ENCODE peak calls at places on chromosome 18, in four cellular contexts. U is activated naive CD4-positive, alpha-beta T cell treated with Interleukin-2 at 50 U/mL for 16 hours; M is naive thymus-derived CD8-positive, alpha-beta T cell; H is astrocyte of the spinal cord. D is an unnamed sample.

GRCh38 chr18:23053756-23054457 is 81.4 kb upstream of the CABLES1 start:
- DNase-seq in U (no peak), M (no peak), H (peak; percentile 73), D (no peak)

GRCh38 chr18:28126768-28127167 is 50.2 kb downstream of the CDH2 start:
- DNase-seq in U (no peak), H (no peak), M (no peak), D (no peak)

GRCh38 chr18:46622999-46623398 is 34.0 kb downstream of the LOXHD1 start:
- DNase-seq in U (no peak), M (no peak), H (peak; percentile 5), D (no peak)

GRCh38 chr18:65852273-65852672 is 101.5 kb downstream of the CDH7 start:
- DNase-seq in U (no peak), H (no peak), M (no peak), D (no peak)

GRCh38 chr18:55337908-55338521 is 250.0 kb downstream of the TCF4 start:
- DNase-seq in U (no peak), H (no peak), M (no peak), D (no peak)

GRCh38 chr18:21897811-21898210 is 157.2 kb downstream of the MIB1 start:
- DNase-seq in M (no peak), H (peak; percentile 41), U (no peak), D (no peak)

GRCh38 chr18:23357992-23358594 is 95.0 kb upstream of the RIOK3 start:
- DNase-seq in U (no peak), H (peak; percentile 26), M (no peak), D (peak; percentile 46)

GRCh38 chr18:2223859-2224258 is 347.4 kb downstream of the METTL4 start:
- DNase-seq in M (no peak), U (no peak), H (peak; percentile 71), D (no peak)

GRCh38 chr18:57429607-57430165 is 5.5 kb upstream of the ONECUT2 start:
- DNase-seq in M (no peak), U (no peak), H (no peak), D (no peak)

GRCh38 chr18:79631761-79632446 is 47.7 kb upstream of the CTDP1 start:
- DNase-seq in M (peak; percentile 16), H (no peak), U (no peak), D (no peak)

GRCh38 chr18:9884090-9884489 is 1.7 kb upstream of the TXNDC2 start:
- DNase-seq in U (no peak), H (no peak), M (no peak), D (no peak)

GRCh38 chr18:8469793-8470192 is 139.4 kb upstream of the RAB12 start:
- DNase-seq in U (no peak), H (peak; percentile 59), M (no peak), D (no peak)

GRCh38 chr18:30613467-30613801 is 429.1 kb downstream of the DSC3 start:
- DNase-seq in M (no peak), U (no peak), H (no peak), D (no peak)

GRCh38 chr18:48100168-48100495 is 169.7 kb upstream of the SMAD2 start:
- DNase-seq in U (no peak), H (no peak), M (no peak), D (no peak)

GRCh38 chr18:48590678-48591077 is 51.8 kb downstream of the CTIF start:
- DNase-seq in H (peak; percentile 92), M (no peak), U (no peak), D (no peak)

GRCh38 chr18:10822457-10822856 is 296.6 kb downstream of the NAPG start:
- DNase-seq in M (no peak), H (no peak), U (no peak), D (no peak)

GRCh38 chr18:14925281-14925709 is 177.3 kb downstream of the ANKRD30B start:
- DNase-seq in H (peak; percentile 5), U (no peak), M (no peak), D (no peak)

GRCh38 chr18:73829146-73829545 is 318.5 kb downstream of the FBXO15 start:
- DNase-seq in U (no peak), H (no peak), M (no peak), D (no peak)

GRCh38 chr18:65091737-65092329 is 659.0 kb upstream of the CDH7 start:
- DNase-seq in H (peak; percentile 18), M (no peak), U (no peak), D (no peak)

GRCh38 chr18:61025596-61025995 is 307.6 kb upstream of the CDH20 start:
- DNase-seq in H (no peak), M (no peak), U (no peak), D (no peak)

GRCh38 chr18:31258789-31259188 is 59.2 kb upstream of the DSG1 start:
- DNase-seq in H (no peak), U (no peak), M (no peak), D (no peak)

GRCh38 chr18:2961828-2962227 is 51.1 kb downstream of the LPIN2 start:
- DNase-seq in H (peak; percentile 66), M (no peak), U (no peak), D (no peak)

GRCh38 chr18:21997207-21998143 is 171.9 kb upstream of the GATA6 start:
- DNase-seq in H (peak; percentile 49), U (no peak), M (no peak), D (no peak)

GRCh38 chr18:22169889-22170420 is 566 bp downstream of the GATA6 start:
- DNase-seq in M (no peak), H (no peak), U (no peak), D (no peak)

GRCh38 chr18:55838841-55839240 is 250.8 kb upstream of the TCF4 start:
- DNase-seq in H (peak; percentile 56), U (no peak), M (no peak), D (no peak)

GRCh38 chr18:45628979-45629958 is 14.0 kb downstream of the SLC14A2 start:
- DNase-seq in U (no peak), M (no peak), H (peak; percentile 67), D (no peak)

GRCh38 chr18:13403786-13404549 is 185.4 kb downstream of the LDLRAD4 start:
- DNase-seq in U (no peak), M (no peak), H (no peak), D (no peak)

GRCh38 chr18:50662177-50662576 is 102.3 kb downstream of the MAPK4 start:
- DNase-seq in M (no peak), U (no peak), H (no peak), D (no peak)

GRCh38 chr18:68454511-68455228 is 260.2 kb downstream of the TMX3 start:
- DNase-seq in H (peak; percentile 66), U (no peak), M (no peak), D (no peak)

GRCh38 chr18:11114653-11115052 is 34.7 kb downstream of the PIEZO2 start:
- DNase-seq in U (no peak), M (no peak), H (no peak), D (no peak)

GRCh38 chr18:45565280-45565970 is 49.9 kb upstream of the SLC14A2 start:
- DNase-seq in M (no peak), U (no peak), H (no peak), D (no peak)

GRCh38 chr18:78833833-78834232 is 145.8 kb upstream of the SALL3 start:
- DNase-seq in U (no peak), M (no peak), H (no peak), D (no peak)